ENCODE peak calls at places on chromosomes 5 and 9, in ten cellular contexts. O is naive thymus-derived CD4-positive, alpha-beta T cell; H is A673; D is K562; V is right cardiac atrium; R is SJCRH30; G is OCI-LY7; Q is WERI-Rb-1; Z is left ventricle myocardium inferior; C is IMR-90. I is an unnamed sample.

GRCh38 chr5:132962429-132962928 is 955 bp downstream of the AFF4 start:
- DNase-seq in O (peak; percentile 33), H (peak; percentile 63), D (peak; percentile 55), V (no peak), R (peak; percentile 24), G (peak; percentile 56), Q (peak; percentile 20), Z (no peak), C (peak; percentile 76), I (peak; percentile 49)

GRCh38 chr5:132777209-132778069 is at the start of gene SEPTIN8:
- DNase-seq in O (no peak), H (peak; percentile 43), D (peak; percentile 73), V (peak; percentile 86), R (peak; percentile 39), G (peak; percentile 31), Q (peak; percentile 53), Z (peak; percentile 66), C (no peak), I (peak; percentile 44)

GRCh38 chr9:17761984-17762676 is 183.3 kb downstream of the SH3GL2 start:
- DNase-seq in O (no peak), H (no peak), D (no peak), V (no peak), R (no peak), G (no peak), Q (no peak), Z (no peak), C (no peak), I (no peak)

GRCh38 chr5:38660194-38660668 is 103.8 kb upstream of the LIFR start:
- DNase-seq in O (no peak), H (peak; percentile 94), D (peak; percentile 89), V (peak; percentile 58), R (peak; percentile 91), G (no peak), Q (no peak), Z (no peak), C (no peak), I (peak; percentile 43)

GRCh38 chr5:9546973-9547947 is 1.4 kb upstream of the SEMA5A start:
- DNase-seq in O (no peak), H (no peak), D (no peak), V (peak; percentile 61), R (no peak), G (no peak), Q (no peak), Z (no peak), C (peak; percentile 62), I (no peak)

GRCh38 chr5:41214199-41214598 is 867 bp upstream of the C6 start:
- DNase-seq in O (no peak), H (no peak), D (no peak), V (no peak), R (no peak), G (no peak), Q (no peak), Z (no peak), C (no peak), I (no peak)

GRCh38 chr9:96045811-96046210 is 170.3 kb downstream of the ERCC6L2 start:
- DNase-seq in O (no peak), H (no peak), D (no peak), V (no peak), R (no peak), G (no peak), Q (no peak), Z (no peak), C (no peak), I (no peak)

GRCh38 chr9:98906273-98907040 is 37.2 kb upstream of the COL15A1 start:
- DNase-seq in O (no peak), H (peak; percentile 15), D (peak; percentile 84), V (peak; percentile 85), R (peak; percentile 96), G (no peak), Q (no peak), Z (peak; percentile 62), C (peak; percentile 46), I (no peak)

GRCh38 chr5:81579525-81579924 is 171.4 kb downstream of the SSBP2 start:
- DNase-seq in O (no peak), H (peak; percentile 92), D (peak; percentile 30), V (no peak), R (peak; percentile 19), G (peak; percentile 46), Q (no peak), Z (no peak), C (peak; percentile 11), I (no peak)

GRCh38 chr5:178384815-178385471 is 152.3 kb upstream of the PHYKPL start:
- DNase-seq in O (no peak), H (no peak), D (no peak), V (no peak), R (no peak), G (no peak), Q (no peak), Z (no peak), C (no peak), I (no peak)

GRCh38 chr5:33343661-33344327 is 97.0 kb upstream of the TARS1 start:
- DNase-seq in O (no peak), H (no peak), D (no peak), V (no peak), R (no peak), G (no peak), Q (no peak), Z (no peak), C (peak; percentile 88), I (no peak)

GRCh38 chr5:170691623-170692022 is 91.9 kb upstream of the GABRP start:
- DNase-seq in O (no peak), H (peak; percentile 1), D (no peak), V (no peak), R (no peak), G (no peak), Q (peak; percentile 11), Z (no peak), C (no peak), I (no peak)

GRCh38 chr5:142677212-142677611 is 8.7 kb downstream of the FGF1 start:
- DNase-seq in O (no peak), H (no peak), D (no peak), V (no peak), R (no peak), G (no peak), Q (peak; percentile 18), Z (no peak), C (peak; percentile 61), I (no peak)

GRCh38 chr9:23644906-23645305 is 181.1 kb downstream of the ELAVL2 start:
- DNase-seq in O (no peak), H (no peak), D (no peak), V (no peak), R (no peak), G (no peak), Q (no peak), Z (no peak), C (no peak), I (no peak)

GRCh38 chr9:78207319-78207718 is 28.6 kb upstream of the CEP78 start:
- DNase-seq in O (no peak), H (no peak), D (no peak), V (no peak), R (no peak), G (no peak), Q (no peak), Z (no peak), C (no peak), I (no peak)

GRCh38 chr5:172689801-172690200 is 48.7 kb downstream of the NEURL1B start:
- DNase-seq in O (no peak), H (no peak), D (no peak), V (no peak), R (no peak), G (no peak), Q (no peak), Z (no peak), C (no peak), I (no peak)

GRCh38 chr9:131441441-131441840 is 47.6 kb downstream of the PRRC2B start:
- DNase-seq in O (no peak), H (no peak), D (no peak), V (no peak), R (no peak), G (peak; percentile 27), Q (no peak), Z (no peak), C (no peak), I (no peak)

GRCh38 chr5:114449836-114450515 is 88.1 kb downstream of the KCNN2 start:
- DNase-seq in O (peak; percentile 4), H (peak; percentile 65), D (peak; percentile 8), V (peak; percentile 84), R (peak; percentile 58), G (peak; percentile 53), Q (peak; percentile 66), Z (peak; percentile 61), C (peak; percentile 72), I (peak; percentile 72)
- H3K27ac ChIP-seq in O (no peak overlapping the region), H (no peak overlapping the region), D (no peak overlapping the region), V (peak overlapping the region; percentile 66), R (no peak overlapping the region), G (no peak overlapping the region), Q (no peak overlapping the region), Z (peak overlapping the region; percentile 45), C (no peak overlapping the region), I (no peak overlapping the region)

DNA sequence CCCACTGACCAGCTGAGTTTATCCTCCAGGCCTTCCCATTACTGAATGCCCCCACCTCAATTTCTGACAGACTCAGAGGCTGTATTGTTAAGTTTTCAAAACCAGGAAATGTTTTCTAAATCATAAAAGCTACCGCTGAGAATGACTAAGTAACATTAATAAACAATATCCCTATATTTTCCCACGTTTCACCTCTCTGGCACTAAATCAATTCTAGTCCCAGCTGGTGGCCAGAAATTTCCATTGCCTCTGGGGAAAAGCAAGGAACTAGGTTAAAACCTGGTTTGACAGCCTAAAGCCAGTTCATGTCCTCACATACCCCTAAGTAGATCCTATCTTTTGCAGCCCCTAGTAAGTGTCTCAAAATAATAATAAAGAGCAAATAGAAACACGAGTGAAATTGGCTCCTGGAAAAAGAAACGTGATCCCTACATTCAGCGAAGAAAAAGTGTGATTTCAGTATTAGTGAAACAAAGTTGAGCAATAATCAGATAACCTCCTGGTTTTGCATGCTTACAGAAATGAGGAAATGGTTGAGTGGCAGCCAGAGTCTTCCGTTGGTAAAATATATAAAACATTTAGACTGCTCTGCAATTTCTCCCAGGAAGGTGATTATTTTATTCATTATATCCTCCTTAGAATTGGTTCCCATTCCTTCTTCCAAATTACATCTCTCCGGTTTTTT is 110.9 kb downstream of the ESM1 start:
- DNase-seq in O (no peak), H (peak; percentile 32), D (no peak), V (no peak), R (no peak), G (no peak), Q (no peak), Z (no peak), C (peak; percentile 57), I (no peak)
- H3K4me3 ChIP-seq in O (no peak overlapping the region), H (no peak overlapping the region), D (no peak overlapping the region), V (no peak overlapping the region), R (no peak overlapping the region), G (no peak overlapping the region), Q (no peak overlapping the region), Z (no peak overlapping the region), C (no peak overlapping the region), I (no peak overlapping the region)

DNA sequence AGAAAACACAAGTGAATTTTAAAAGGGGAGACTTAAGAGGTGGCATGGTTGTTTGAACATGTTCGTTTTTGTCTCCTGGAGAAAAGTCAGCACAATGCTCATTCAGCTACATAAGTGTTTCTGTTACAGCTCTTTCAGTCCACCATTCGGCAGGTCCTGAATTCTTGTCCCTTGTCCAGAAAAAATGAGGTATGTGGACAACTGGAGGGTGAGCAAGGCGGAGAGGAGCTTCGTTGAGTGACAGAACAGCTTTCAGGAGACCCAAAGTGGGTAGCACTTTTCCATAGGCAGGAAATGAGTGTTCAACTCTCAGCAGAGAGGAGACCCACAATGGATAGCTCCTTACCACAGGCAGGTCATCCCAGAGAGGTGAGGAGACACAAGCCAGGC is 4.9 kb downstream of the PDCD1LG2 start:
- DNase-seq in O (no peak), H (no peak), D (no peak), V (no peak), R (peak; percentile 48), G (no peak), Q (no peak), Z (no peak), C (no peak), I (no peak)
- H3K27ac ChIP-seq in O (no peak overlapping the region), H (no peak overlapping the region), D (no peak overlapping the region), V (no peak overlapping the region), R (peak overlapping the region; percentile 68), G (no peak overlapping the region), Q (no peak overlapping the region), Z (no peak overlapping the region), C (no peak overlapping the region), I (no peak overlapping the region)

GRCh38 chr9:116032683-116033440 is 120.7 kb upstream of the PAPPA start:
- DNase-seq in O (no peak), H (no peak), D (no peak), V (no peak), R (no peak), G (no peak), Q (no peak), Z (no peak), C (no peak), I (no peak)
- H3K4me3 ChIP-seq in O (no peak overlapping the region), H (no peak overlapping the region), D (no peak overlapping the region), V (no peak overlapping the region), R (no peak overlapping the region), G (no peak overlapping the region), Q (no peak overlapping the region), Z (no peak overlapping the region), C (no peak overlapping the region), I (no peak overlapping the region)

I was measured in testis.